ENCODE peak calls at places on chromosomes 1 and 21, in five cellular contexts. J is spleen, S is HCT116, G is breast epithelium, Q is HepG2. B is an unnamed sample. For H3K36me3, the result is how much of the 10 kb centered on the place peaks cover.

GRCh38 chr1:7778133-7778628 is 5.9 kb upstream of the PER3 start:
- DNase-seq in J (no peak), S (no peak), G (no peak), Q (no peak), B (no peak)

GRCh38 chr1:154453577-154454352 is 48.3 kb upstream of the TDRD10 start:
- DNase-seq in J (no peak), S (no peak), G (no peak), Q (peak), B (no peak)

GRCh38 chr1:58933599-58933926 is 149.7 kb upstream of the JUN start:
- DNase-seq in J (no peak), S (no peak), G (no peak), Q (peak), B (no peak)

GRCh38 chr1:225962440-225962975 is 21.5 kb upstream of the LEFTY2 start:
- DNase-seq in J (peak), S (no peak), G (no peak), Q (peak), B (peak)

GRCh38 chr1:36910281-36910725 is 124.0 kb downstream of the GRIK3 start:
- DNase-seq in J (no peak), S (no peak), G (no peak), Q (no peak), B (no peak)

GRCh38 chr1:40944326-40944725 is 35.2 kb upstream of the CTPS1 start:
- DNase-seq in J (no peak), S (no peak), G (no peak), Q (peak), B (peak)

GRCh38 chr21:16588433-16588860 is 858.7 kb downstream of the USP25 start:
- DNase-seq in J (no peak), S (no peak), G (peak), Q (no peak), B (peak)

GRCh38 chr21:43702785-43703067 is 16.2 kb upstream of the PDXK start:
- DNase-seq in J (no peak), S (no peak), G (no peak), Q (no peak), B (no peak)

GRCh38 chr21:26572668-26573381 is at the start of gene CYYR1:
- DNase-seq in J (peak), S (no peak), G (no peak), Q (no peak), B (no peak)

GRCh38 chr1:93798301-93798700 is 80.7 kb downstream of the DNTTIP2 start:
- DNase-seq in J (no peak), S (no peak), G (no peak), Q (no peak), B (no peak)

GRCh38 chr1:93681095-93681548 is 515 bp downstream of the BCAR3 start:
- DNase-seq in J (peak), S (no peak), G (no peak), Q (no peak), B (no peak)

GRCh38 chr1:109767596-109768334 is 4.0 kb upstream of the EPS8L3 start:
- DNase-seq in J (peak), S (no peak), G (peak), Q (no peak), B (peak)

GRCh38 chr1:153696741-153697140 is 18.3 kb downstream of the NPR1 start:
- DNase-seq in J (no peak), S (no peak), G (no peak), Q (no peak), B (no peak)

GRCh38 chr1:246058478-246058877 is 448.6 kb downstream of the SMYD3 start:
- DNase-seq in J (no peak), S (no peak), G (no peak), Q (no peak), B (no peak)

GRCh38 chr1:182703539-182703938 is 19.2 kb upstream of the RGS8 start:
- DNase-seq in J (no peak), S (no peak), G (no peak), Q (no peak), B (no peak)

GRCh38 chr1:11245248-11245647 is 17.1 kb downstream of the MTOR start:
- DNase-seq in J (no peak), S (no peak), G (no peak), Q (no peak), B (no peak)

GRCh38 chr1:41454406-41454805 is 30.1 kb downstream of the EDN2 start:
- DNase-seq in J (no peak), S (no peak), G (no peak), Q (no peak), B (peak)

GRCh38 chr1:238681451-238681850 is 704.9 kb upstream of the CHRM3 start:
- DNase-seq in J (no peak), S (no peak), G (no peak), Q (no peak), B (no peak)

GRCh38 chr21:39007532-39007931 is 175.7 kb downstream of the PSMG1 start:
- DNase-seq in J (no peak), S (no peak), G (no peak), Q (no peak), B (no peak)
- TF ChIP-seq POLR2AphosphoS5 in J (no peak), S (no peak), G (no peak), Q (no peak), B (no peak)

DNA sequence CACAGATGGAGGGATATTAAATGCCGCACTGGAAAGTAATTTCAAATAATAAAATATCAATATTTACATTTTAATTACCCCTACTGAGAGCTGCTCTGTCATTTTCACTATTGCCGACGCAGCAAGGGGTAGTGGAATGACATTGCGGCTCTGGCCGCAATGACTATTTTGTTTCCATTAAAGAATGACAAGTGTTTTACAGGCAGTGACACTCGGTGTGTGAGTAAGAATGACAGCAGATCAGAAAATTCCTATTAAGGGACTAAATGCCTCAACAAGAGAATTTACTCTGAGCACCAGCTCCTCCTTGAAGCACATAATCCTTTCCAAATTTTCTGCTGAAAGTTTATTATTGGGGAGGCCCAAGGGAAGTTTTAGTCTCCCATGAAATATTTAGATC is 109.2 kb upstream of the USH2A start:
- DNase-seq in J (no peak), S (no peak), G (no peak), Q (no peak), B (no peak)
- H3K27ac ChIP-seq in J (no peak), S (no peak), G (no peak), Q (no peak), B (no peak)

DNA sequence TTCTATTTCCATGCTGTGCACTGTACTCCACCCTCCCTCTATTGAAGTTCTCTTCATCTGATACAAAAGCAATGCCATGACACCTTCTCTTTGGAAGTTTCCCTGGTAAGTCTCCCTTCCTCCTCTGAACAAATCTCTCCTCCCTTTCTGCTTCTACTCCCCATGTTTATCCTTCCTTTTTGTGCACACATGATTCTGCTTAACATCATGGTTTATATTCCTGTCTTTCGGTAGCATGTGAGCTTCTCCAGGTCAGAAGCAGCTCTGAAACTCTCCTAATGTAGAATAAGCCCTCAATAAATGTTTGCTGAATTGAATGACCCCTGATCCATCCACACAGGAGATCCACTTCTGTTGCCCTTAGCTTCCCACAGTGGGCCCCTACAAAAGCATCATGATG is 328.6 kb downstream of the PLPP3 start:
- DNase-seq in J (no peak), S (no peak), G (no peak), Q (no peak), B (no peak)
- H3K36me3 ChIP-seq in J (under half), S (under half), G (under half), Q (under half), B (under half)

GRCh38 chr1:15786581-15786980 is 20.9 kb downstream of the UQCRHL start:
- DNase-seq in J (no peak), S (no peak), G (no peak), Q (no peak), B (no peak)
- TF ChIP-seq POLR2AphosphoS5 in J (no peak), S (no peak), G (no peak), Q (no peak), B (no peak)

GRCh38 chr1:234632225-234632624 is 22.2 kb upstream of the IRF2BP2 start:
- DNase-seq in J (no peak), S (no peak), G (no peak), Q (no peak), B (no peak)

GRCh38 chr1:234634387-234634786 is 24.4 kb upstream of the IRF2BP2 start:
- DNase-seq in J (no peak), S (no peak), G (no peak), Q (no peak), B (no peak)

GRCh38 chr1:234629026-234629425 is 19.0 kb upstream of the IRF2BP2 start:
- DNase-seq in J (no peak), S (no peak), G (no peak), Q (no peak), B (no peak)

GRCh38 chr1:234628099-234628498 is 18.1 kb upstream of the IRF2BP2 start:
- DNase-seq in J (no peak), S (no peak), G (peak), Q (no peak), B (no peak)

GRCh38 chr1:234631721-234632125 is 21.7 kb upstream of the IRF2BP2 start:
- DNase-seq in J (no peak), S (no peak), G (no peak), Q (peak), B (no peak)
- H3K27ac ChIP-seq in J (no peak), S (no peak), G (no peak), Q (peak), B (no peak)